ENCODE peak calls at places on chromosomes 13 and 19, in eight cellular contexts. One of them, this sample, is unnamed.

GRCh38 chr19:45568732-45569131 is 15.9 kb downstream of the OPA3 start:
- DNase-seq in IMR-90: peak; percentile 67
- DNase-seq in foreskin keratinocyte: peak; percentile 76
- DNase-seq in psoas muscle: no peak
- DNase-seq in esophagus muscularis mucosa: no peak
- DNase-seq in bronchial epithelial cell: peak; percentile 97
- DNase-seq in ovary: no peak
- DNase-seq in body of pancreas: no peak
- DNase-seq in this sample: no peak

GRCh38 chr19:14167013-14167593 is 30.7 kb upstream of the ASF1B start:
- DNase-seq in IMR-90: no peak
- DNase-seq in foreskin keratinocyte: no peak
- DNase-seq in psoas muscle: no peak
- DNase-seq in esophagus muscularis mucosa: no peak
- DNase-seq in bronchial epithelial cell: no peak
- DNase-seq in ovary: no peak
- DNase-seq in body of pancreas: no peak
- DNase-seq in this sample: no peak

GRCh38 chr13:31540316-31540715 is 199.0 kb upstream of the RXFP2 start:
- DNase-seq in IMR-90: no peak
- DNase-seq in foreskin keratinocyte: no peak
- DNase-seq in psoas muscle: no peak
- DNase-seq in esophagus muscularis mucosa: peak; percentile 53
- DNase-seq in bronchial epithelial cell: peak; percentile 2
- DNase-seq in ovary: no peak
- DNase-seq in body of pancreas: no peak
- DNase-seq in this sample: no peak

GRCh38 chr13:113656015-113656588 is 1.9 kb downstream of the ATP4B start:
- DNase-seq in IMR-90: no peak
- DNase-seq in foreskin keratinocyte: no peak
- DNase-seq in psoas muscle: no peak
- DNase-seq in esophagus muscularis mucosa: no peak
- DNase-seq in bronchial epithelial cell: no peak
- DNase-seq in ovary: peak; percentile 21
- DNase-seq in body of pancreas: peak; percentile 3
- DNase-seq in this sample: no peak

GRCh38 chr13:33800646-33801186 is 17.2 kb upstream of the RFC3 start:
- DNase-seq in IMR-90: no peak
- DNase-seq in foreskin keratinocyte: no peak
- DNase-seq in psoas muscle: no peak
- DNase-seq in esophagus muscularis mucosa: no peak
- DNase-seq in bronchial epithelial cell: no peak
- DNase-seq in ovary: no peak
- DNase-seq in body of pancreas: no peak
- DNase-seq in this sample: no peak

GRCh38 chr13:94641432-94641941 is 39.8 kb downstream of the GPR180 start:
- DNase-seq in IMR-90: peak; percentile 86
- DNase-seq in foreskin keratinocyte: peak; percentile 95
- DNase-seq in psoas muscle: no peak
- DNase-seq in esophagus muscularis mucosa: no peak
- DNase-seq in bronchial epithelial cell: peak; percentile 94
- DNase-seq in ovary: no peak
- DNase-seq in body of pancreas: no peak
- DNase-seq in this sample: no peak

GRCh38 chr19:53076984-53077383 is 26.2 kb downstream of the ZNF160 start:
- DNase-seq in IMR-90: peak; percentile 28
- DNase-seq in foreskin keratinocyte: no peak
- DNase-seq in psoas muscle: peak; percentile 33
- DNase-seq in esophagus muscularis mucosa: no peak
- DNase-seq in bronchial epithelial cell: peak; percentile 4
- DNase-seq in ovary: peak; percentile 44
- DNase-seq in body of pancreas: peak; percentile 61
- DNase-seq in this sample: no peak

GRCh38 chr13:35927554-35927953 is 203.6 kb downstream of the DCLK1 start:
- DNase-seq in IMR-90: peak; percentile 97
- DNase-seq in foreskin keratinocyte: peak; percentile 16
- DNase-seq in psoas muscle: no peak
- DNase-seq in esophagus muscularis mucosa: no peak
- DNase-seq in bronchial epithelial cell: peak; percentile 71
- DNase-seq in ovary: no peak
- DNase-seq in body of pancreas: no peak
- DNase-seq in this sample: no peak

GRCh38 chr19:42132030-42132628 is at the start of gene POU2F2:
- DNase-seq in IMR-90: no peak
- DNase-seq in foreskin keratinocyte: no peak
- DNase-seq in psoas muscle: peak; percentile 31
- DNase-seq in esophagus muscularis mucosa: no peak
- DNase-seq in bronchial epithelial cell: no peak
- DNase-seq in ovary: no peak
- DNase-seq in body of pancreas: no peak
- DNase-seq in this sample: peak; percentile 30

GRCh38 chr19:3019211-3019854 is 9.7 kb downstream of the TLE2 start:
- DNase-seq in IMR-90: no peak
- DNase-seq in foreskin keratinocyte: no peak
- DNase-seq in psoas muscle: no peak
- DNase-seq in esophagus muscularis mucosa: no peak
- DNase-seq in bronchial epithelial cell: no peak
- DNase-seq in ovary: no peak
- DNase-seq in body of pancreas: no peak
- DNase-seq in this sample: no peak

GRCh38 chr13:79646880-79647279 is 165.9 kb downstream of the NDFIP2 start:
- DNase-seq in IMR-90: no peak
- DNase-seq in foreskin keratinocyte: no peak
- DNase-seq in psoas muscle: no peak
- DNase-seq in esophagus muscularis mucosa: no peak
- DNase-seq in bronchial epithelial cell: peak; percentile 38
- DNase-seq in ovary: no peak
- DNase-seq in body of pancreas: no peak
- DNase-seq in this sample: no peak

GRCh38 chr13:40770934-40771618 is at the start of gene MRPS31:
- DNase-seq in IMR-90: peak; percentile 91
- DNase-seq in foreskin keratinocyte: peak; percentile 74
- DNase-seq in psoas muscle: peak; percentile 96
- DNase-seq in esophagus muscularis mucosa: peak; percentile 99
- DNase-seq in bronchial epithelial cell: peak; percentile 75
- DNase-seq in ovary: peak; percentile 95
- DNase-seq in body of pancreas: peak; percentile 97
- DNase-seq in this sample: peak; percentile 97

GRCh38 chr19:42189133-42189532 is 28.3 kb downstream of the DEDD2 start:
- DNase-seq in IMR-90: no peak
- DNase-seq in foreskin keratinocyte: no peak
- DNase-seq in psoas muscle: no peak
- DNase-seq in esophagus muscularis mucosa: no peak
- DNase-seq in bronchial epithelial cell: no peak
- DNase-seq in ovary: no peak
- DNase-seq in body of pancreas: no peak
- DNase-seq in this sample: no peak

GRCh38 chr13:37306778-37307544 is 201.5 kb upstream of the CSNK1A1L start:
- DNase-seq in IMR-90: peak; percentile 98
- DNase-seq in foreskin keratinocyte: peak; percentile 92
- DNase-seq in psoas muscle: no peak
- DNase-seq in esophagus muscularis mucosa: no peak
- DNase-seq in bronchial epithelial cell: peak; percentile 98
- DNase-seq in ovary: no peak
- DNase-seq in body of pancreas: no peak
- DNase-seq in this sample: no peak

GRCh38 chr13:62847520-62847919 is 1431.9 kb upstream of the PCDH20 start:
- DNase-seq in IMR-90: no peak
- DNase-seq in foreskin keratinocyte: no peak
- DNase-seq in psoas muscle: no peak
- DNase-seq in esophagus muscularis mucosa: no peak
- DNase-seq in bronchial epithelial cell: no peak
- DNase-seq in ovary: no peak
- DNase-seq in body of pancreas: no peak
- DNase-seq in this sample: no peak

GRCh38 chr19:38173324-38174041 is 50.5 kb downstream of the DPF1 start:
- DNase-seq in IMR-90: peak; percentile 36
- DNase-seq in foreskin keratinocyte: peak; percentile 93
- DNase-seq in psoas muscle: peak; percentile 90
- DNase-seq in esophagus muscularis mucosa: no peak
- DNase-seq in bronchial epithelial cell: peak; percentile 86
- DNase-seq in ovary: no peak
- DNase-seq in body of pancreas: peak; percentile 72
- DNase-seq in this sample: no peak

GRCh38 chr19:28537896-28538295 is 675.1 kb downstream of the UQCRFS1 start:
- DNase-seq in IMR-90: no peak
- DNase-seq in foreskin keratinocyte: no peak
- DNase-seq in psoas muscle: no peak
- DNase-seq in esophagus muscularis mucosa: no peak
- DNase-seq in bronchial epithelial cell: no peak
- DNase-seq in ovary: no peak
- DNase-seq in body of pancreas: no peak
- DNase-seq in this sample: no peak

GRCh38 chr19:6056801-6057650 is 53.3 kb downstream of the RFX2 start:
- DNase-seq in IMR-90: peak; percentile 91
- DNase-seq in foreskin keratinocyte: peak; percentile 100
- DNase-seq in psoas muscle: peak; percentile 82
- DNase-seq in esophagus muscularis mucosa: peak; percentile 98
- DNase-seq in bronchial epithelial cell: peak; percentile 98
- DNase-seq in ovary: peak; percentile 87
- DNase-seq in body of pancreas: peak; percentile 51
- DNase-seq in this sample: peak; percentile 83

GRCh38 chr19:13241321-13242104 is 91.3 kb downstream of the IER2 start:
- DNase-seq in IMR-90: no peak
- DNase-seq in foreskin keratinocyte: no peak
- DNase-seq in psoas muscle: no peak
- DNase-seq in esophagus muscularis mucosa: no peak
- DNase-seq in bronchial epithelial cell: no peak
- DNase-seq in ovary: no peak
- DNase-seq in body of pancreas: no peak
- DNase-seq in this sample: no peak

GRCh38 chr13:106318941-106319411 is 216.5 kb downstream of the EFNB2 start:
- DNase-seq in IMR-90: peak; percentile 96
- DNase-seq in foreskin keratinocyte: peak; percentile 92
- DNase-seq in psoas muscle: no peak
- DNase-seq in esophagus muscularis mucosa: no peak
- DNase-seq in bronchial epithelial cell: peak; percentile 99
- DNase-seq in ovary: no peak
- DNase-seq in body of pancreas: no peak
- DNase-seq in this sample: peak; percentile 48

GRCh38 chr13:99353836-99354235 is 46.6 kb upstream of the GPR183 start:
- DNase-seq in IMR-90: peak; percentile 46
- DNase-seq in foreskin keratinocyte: no peak
- DNase-seq in psoas muscle: no peak
- DNase-seq in esophagus muscularis mucosa: peak; percentile 82
- DNase-seq in bronchial epithelial cell: no peak
- DNase-seq in ovary: no peak
- DNase-seq in body of pancreas: no peak
- DNase-seq in this sample: no peak

GRCh38 chr13:104436555-104436954 is 1370.3 kb upstream of the SLC10A2 start:
- DNase-seq in IMR-90: no peak
- DNase-seq in foreskin keratinocyte: no peak
- DNase-seq in psoas muscle: no peak
- DNase-seq in esophagus muscularis mucosa: no peak
- DNase-seq in bronchial epithelial cell: no peak
- DNase-seq in ovary: no peak
- DNase-seq in body of pancreas: no peak
- DNase-seq in this sample: no peak

GRCh38 chr13:104426435-104426834 is 1360.2 kb upstream of the SLC10A2 start:
- DNase-seq in IMR-90: no peak
- DNase-seq in foreskin keratinocyte: no peak
- DNase-seq in psoas muscle: no peak
- DNase-seq in esophagus muscularis mucosa: no peak
- DNase-seq in bronchial epithelial cell: no peak
- DNase-seq in ovary: no peak
- DNase-seq in body of pancreas: no peak
- DNase-seq in this sample: no peak

DNA sequence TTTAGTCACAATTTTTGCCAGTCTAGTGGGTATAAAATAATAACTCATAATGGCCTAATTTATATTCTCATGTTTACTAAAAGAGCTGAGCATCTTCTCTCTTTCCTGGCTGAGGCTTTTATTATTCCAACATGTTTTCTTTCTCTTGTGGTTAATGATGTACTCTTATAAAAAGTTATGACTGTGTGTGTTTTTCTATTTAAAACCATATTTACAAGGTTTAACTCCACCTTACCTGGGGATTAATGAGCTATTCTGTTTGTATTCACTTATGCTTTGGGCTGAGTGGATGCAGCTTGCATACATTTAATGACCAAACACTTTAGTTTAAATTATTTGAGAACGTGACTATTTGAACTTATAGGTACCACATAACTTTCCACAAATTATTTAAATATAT is 1365.7 kb upstream of the SLC10A2 start:
- DNase-seq in IMR-90: no peak
- DNase-seq in foreskin keratinocyte: no peak
- DNase-seq in psoas muscle: no peak
- DNase-seq in esophagus muscularis mucosa: no peak
- DNase-seq in bronchial epithelial cell: no peak
- DNase-seq in ovary: no peak
- DNase-seq in body of pancreas: no peak
- DNase-seq in this sample: no peak
- H3K27me3 ChIP-seq in IMR-90: no peaks in the 10 kb centered on the region
- H3K27me3 ChIP-seq in foreskin keratinocyte: no peaks in the 10 kb centered on the region
- H3K27me3 ChIP-seq in psoas muscle: no peaks in the 10 kb centered on the region
- H3K27me3 ChIP-seq in esophagus muscularis mucosa: no peaks in the 10 kb centered on the region
- H3K27me3 ChIP-seq in bronchial epithelial cell: no peaks in the 10 kb centered on the region
- H3K27me3 ChIP-seq in ovary: no peaks in the 10 kb centered on the region
- H3K27me3 ChIP-seq in body of pancreas: no peaks in the 10 kb centered on the region
- H3K27me3 ChIP-seq in this sample: no peaks in the 10 kb centered on the region

GRCh38 chr13:25468330-25469178 is 96.8 kb downstream of the ATP8A2 start:
- DNase-seq in IMR-90: no peak
- DNase-seq in foreskin keratinocyte: no peak
- DNase-seq in psoas muscle: no peak
- DNase-seq in esophagus muscularis mucosa: no peak
- DNase-seq in bronchial epithelial cell: no peak
- DNase-seq in ovary: no peak
- DNase-seq in body of pancreas: peak; percentile 30
- DNase-seq in this sample: no peak
- TF ChIP-seq CTCF in IMR-90: no peak
- TF ChIP-seq CTCF in foreskin keratinocyte: peak; percentile 32
- TF ChIP-seq CTCF in psoas muscle: no peak
- TF ChIP-seq CTCF in esophagus muscularis mucosa: no peak
- TF ChIP-seq CTCF in bronchial epithelial cell: no peak
- TF ChIP-seq CTCF in ovary: no peak
- TF ChIP-seq CTCF in body of pancreas: no peak
- TF ChIP-seq CTCF in this sample: no peak

GRCh38 chr19:40690050-40690698 is at the start of gene NUMBL:
- DNase-seq in IMR-90: no peak
- DNase-seq in foreskin keratinocyte: no peak
- DNase-seq in psoas muscle: peak; percentile 37
- DNase-seq in esophagus muscularis mucosa: no peak
- DNase-seq in bronchial epithelial cell: no peak
- DNase-seq in ovary: no peak
- DNase-seq in body of pancreas: no peak
- DNase-seq in this sample: no peak
- H3K27me3 ChIP-seq in IMR-90: no peaks in the 10 kb centered on the region
- H3K27me3 ChIP-seq in foreskin keratinocyte: no peaks in the 10 kb centered on the region
- H3K27me3 ChIP-seq in psoas muscle: no peaks in the 10 kb centered on the region
- H3K27me3 ChIP-seq in esophagus muscularis mucosa: no peaks in the 10 kb centered on the region
- H3K27me3 ChIP-seq in bronchial epithelial cell: no peaks in the 10 kb centered on the region
- H3K27me3 ChIP-seq in ovary: no peaks in the 10 kb centered on the region
- H3K27me3 ChIP-seq in body of pancreas: no peaks in the 10 kb centered on the region
- H3K27me3 ChIP-seq in this sample: no peaks in the 10 kb centered on the region

DNA sequence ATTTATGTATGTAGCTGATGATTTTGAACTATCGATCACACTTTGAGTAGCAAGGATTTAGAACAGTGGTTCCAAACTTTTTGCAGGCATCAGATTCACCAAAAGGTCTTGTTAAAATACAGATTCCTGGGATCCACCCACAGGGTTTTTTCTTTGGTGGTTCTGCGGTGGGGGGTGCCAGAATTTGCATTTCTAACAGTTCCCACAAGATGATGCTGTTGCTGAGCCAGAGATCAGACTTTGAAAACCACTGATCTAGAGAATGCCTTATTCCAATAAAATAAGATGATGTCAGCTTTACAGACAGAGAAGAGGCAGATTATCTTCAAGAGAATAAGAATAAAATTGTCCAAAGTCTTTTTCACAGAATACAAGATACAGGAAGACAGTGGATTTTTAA is 80.9 kb upstream of the SHISA2 start:
- DNase-seq in IMR-90: peak; percentile 13
- DNase-seq in foreskin keratinocyte: no peak
- DNase-seq in psoas muscle: no peak
- DNase-seq in esophagus muscularis mucosa: no peak
- DNase-seq in bronchial epithelial cell: peak; percentile 1
- DNase-seq in ovary: no peak
- DNase-seq in body of pancreas: no peak
- DNase-seq in this sample: no peak
- TF ChIP-seq CTCF in IMR-90: peak; percentile 32
- TF ChIP-seq CTCF in foreskin keratinocyte: peak; percentile 36
- TF ChIP-seq CTCF in psoas muscle: no peak
- TF ChIP-seq CTCF in esophagus muscularis mucosa: no peak
- TF ChIP-seq CTCF in bronchial epithelial cell: no peak
- TF ChIP-seq CTCF in ovary: no peak
- TF ChIP-seq CTCF in body of pancreas: no peak
- TF ChIP-seq CTCF in this sample: no peak